ENCODE peak calls at places on chromosomes 3 and 15, in nine cellular contexts. T is pancreas; C is EH; M is activated CD4-positive, CD25-positive, alpha-beta regulatory T cell; I is NCI-H187; F is activated T-cell treated with anti-CD3 and anti-CD28 coated beads for 1 hour; J is COR-L47; P is endothelial cell; A is brain microvascular endothelial cell. Q is an unnamed sample.

GRCh38 chr3:23793528-23794134 is 12.1 kb upstream of the UBE2E1 start:
- DNase-seq in T (no peak), C (no peak), M (no peak), I (no peak), F (no peak), J (no peak), P (no peak), A (no peak), Q (no peak)

GRCh38 chr3:111729087-111729846 is 129.8 kb upstream of the PHLDB2 start:
- DNase-seq in T (no peak), C (peak), M (no peak), I (no peak), F (no peak), J (no peak), P (no peak), A (peak), Q (peak)

GRCh38 chr3:160180581-160181216 is 44.5 kb upstream of the C3orf80 start:
- DNase-seq in T (no peak), C (peak), M (no peak), I (no peak), F (no peak), J (no peak), P (peak), A (no peak), Q (peak)

GRCh38 chr15:57611938-57612337 is 20.2 kb downstream of the MYZAP start:
- DNase-seq in T (peak), C (peak), M (no peak), I (no peak), F (no peak), J (no peak), P (no peak), A (no peak), Q (peak)

GRCh38 chr15:84766461-84767005 is 18.1 kb downstream of the ZNF592 start:
- DNase-seq in T (no peak), C (peak), M (no peak), I (no peak), F (no peak), J (no peak), P (no peak), A (no peak), Q (no peak)

GRCh38 chr15:101127503-101128076 is 124.3 kb downstream of the CHSY1 start:
- DNase-seq in T (no peak), C (peak), M (no peak), I (no peak), F (no peak), J (peak), P (no peak), A (peak), Q (peak)

GRCh38 chr15:91491131-91491950 is 362.2 kb upstream of the SLCO3A1 start:
- DNase-seq in T (no peak), C (peak), M (no peak), I (no peak), F (no peak), J (no peak), P (no peak), A (no peak), Q (no peak)

GRCh38 chr15:63655683-63656372 is 58.6 kb downstream of the FBXL22 start:
- DNase-seq in T (no peak), C (no peak), M (no peak), I (no peak), F (no peak), J (no peak), P (no peak), A (no peak), Q (no peak)

GRCh38 chr3:108879915-108880314 is 57.3 kb downstream of the TRAT1 start:
- DNase-seq in T (no peak), C (no peak), M (no peak), I (no peak), F (no peak), J (no peak), P (no peak), A (no peak), Q (no peak)

GRCh38 chr15:89121414-89121813 is 33.2 kb downstream of the ABHD2 start:
- DNase-seq in T (no peak), C (no peak), M (no peak), I (no peak), F (no peak), J (no peak), P (no peak), A (no peak), Q (no peak)

GRCh38 chr3:52531636-52532516 is 1.8 kb downstream of the NT5DC2 start:
- DNase-seq in T (no peak), C (peak), M (no peak), I (no peak), F (no peak), J (no peak), P (peak), A (no peak), Q (no peak)

GRCh38 chr15:75661041-75661778 is 13.5 kb downstream of the SNX33 start:
- DNase-seq in T (peak), C (peak), M (no peak), I (no peak), F (no peak), J (no peak), P (no peak), A (peak), Q (peak)

GRCh38 chr3:33392703-33393125 is 47.5 kb downstream of the UBP1 start:
- DNase-seq in T (no peak), C (peak), M (no peak), I (no peak), F (no peak), J (no peak), P (no peak), A (peak), Q (peak)

GRCh38 chr15:74364936-74365618 is 2.4 kb downstream of the CYP11A1 start:
- DNase-seq in T (no peak), C (peak), M (no peak), I (no peak), F (no peak), J (no peak), P (no peak), A (no peak), Q (no peak)

GRCh38 chr3:13500133-13500885 is 20.2 kb downstream of the HDAC11 start:
- DNase-seq in T (peak), C (peak), M (no peak), I (no peak), F (no peak), J (no peak), P (peak), A (peak), Q (peak)

GRCh38 chr15:40091861-40092415 is 16.7 kb downstream of the BMF start:
- DNase-seq in T (no peak), C (no peak), M (no peak), I (no peak), F (no peak), J (no peak), P (no peak), A (no peak), Q (no peak)

GRCh38 chr3:86949850-86950249 is 41.1 kb downstream of the VGLL3 start:
- DNase-seq in T (no peak), C (peak), M (no peak), I (no peak), F (no peak), J (no peak), P (no peak), A (no peak), Q (no peak)

GRCh38 chr3:15204005-15204404 is 2.0 kb upstream of the CAPN7 start:
- DNase-seq in T (no peak), C (peak), M (no peak), I (no peak), F (no peak), J (no peak), P (no peak), A (peak), Q (peak)

GRCh38 chr15:83475551-83475950 is 28.4 kb downstream of the SH3GL3 start:
- DNase-seq in T (no peak), C (no peak), M (no peak), I (no peak), F (no peak), J (no peak), P (no peak), A (peak), Q (peak)